ENCODE peak calls at places on chromosomes 1 and 21, in four cellular contexts. H is pancreas, W is H1, M is cerebellar cortex. Q is an unnamed sample.

GRCh38 chr1:58764294-58764978 is 19.4 kb downstream of the JUN start:
- DNase-seq in H (no peak), W (no peak), M (no peak), Q (peak; percentile 85)

GRCh38 chr1:982765-983436 is 1.0 kb upstream of the PERM1 start:
- DNase-seq in H (no peak), W (no peak), M (no peak), Q (no peak)

GRCh38 chr1:1833456-1833855 is 55.2 kb upstream of the NADK start:
- DNase-seq in H (no peak), W (no peak), M (peak; percentile 67), Q (no peak)

GRCh38 chr1:13892671-13893325 is 192.8 kb downstream of the PRDM2 start:
- DNase-seq in H (no peak), W (peak; percentile 63), M (no peak), Q (no peak)

GRCh38 chr1:226064168-226064815 is 1.8 kb downstream of the H3-3A start:
- DNase-seq in H (no peak), W (no peak), M (peak; percentile 23), Q (peak; percentile 23)

GRCh38 chr1:61993331-61993961 is 201.2 kb upstream of the L1TD1 start:
- DNase-seq in H (no peak), W (no peak), M (peak; percentile 50), Q (peak; percentile 81)

GRCh38 chr21:43333301-43334062 is 93.4 kb downstream of the SIK1 start:
- DNase-seq in H (peak; percentile 52), W (no peak), M (peak; percentile 44), Q (peak; percentile 84)

GRCh38 chr21:43921979-43922945 is 57.2 kb downstream of the AGPAT3 start:
- DNase-seq in H (no peak), W (no peak), M (no peak), Q (no peak)

GRCh38 chr1:155307247-155307740 is 1.4 kb upstream of the FDPS start:
- DNase-seq in H (no peak), W (no peak), M (peak; percentile 61), Q (peak; percentile 20)

GRCh38 chr1:36128126-36128904 is 3.3 kb upstream of the COL8A2 start:
- DNase-seq in H (no peak), W (no peak), M (no peak), Q (peak; percentile 71)

GRCh38 chr1:47765236-47765635 is 231.9 kb downstream of the TRABD2B start:
- DNase-seq in H (no peak), W (no peak), M (no peak), Q (no peak)

GRCh38 chr1:172399369-172400072 is 21.0 kb upstream of the C1orf105 start:
- DNase-seq in H (no peak), W (no peak), M (peak; percentile 87), Q (peak; percentile 95)

GRCh38 chr1:67148516-67149178 is 13.9 kb upstream of the C1orf141 start:
- DNase-seq in H (no peak), W (no peak), M (no peak), Q (no peak)

GRCh38 chr1:43545686-43546387 is 15.2 kb downstream of the PTPRF start:
- DNase-seq in H (peak; percentile 99), W (peak; percentile 97), M (no peak), Q (no peak)

GRCh38 chr1:6972390-6972789 is 187.1 kb downstream of the CAMTA1 start:
- DNase-seq in H (no peak), W (no peak), M (no peak), Q (no peak)

GRCh38 chr21:42624095-42624830 is 29.2 kb upstream of the PDE9A start:
- DNase-seq in H (no peak), W (no peak), M (no peak), Q (no peak)

GRCh38 chr1:86703696-86704455 is 500 bp upstream of the SH3GLB1 start:
- DNase-seq in H (no peak), W (no peak), M (peak; percentile 75), Q (no peak)

GRCh38 chr1:93662481-93663190 is 19.0 kb downstream of the BCAR3 start:
- DNase-seq in H (no peak), W (no peak), M (no peak), Q (no peak)

GRCh38 chr1:153506831-153507413 is 28.9 kb downstream of the S100A6 start:
- DNase-seq in H (peak; percentile 56), W (no peak), M (no peak), Q (peak; percentile 82)

GRCh38 chr1:76337777-76338176 is 263.2 kb downstream of the ST6GALNAC3 start:
- DNase-seq in H (no peak), W (no peak), M (no peak), Q (no peak)

GRCh38 chr1:94843430-94843829 is 23.3 kb downstream of the SLC44A3 start:
- DNase-seq in H (no peak), W (no peak), M (no peak), Q (no peak)

GRCh38 chr21:45998276-45998701 is 16.7 kb downstream of the COL6A1 start:
- DNase-seq in H (no peak), W (no peak), M (no peak), Q (no peak)

GRCh38 chr1:32761253-32761877 is 55.8 kb downstream of the YARS1 start:
- DNase-seq in H (peak; percentile 88), W (peak; percentile 54), M (no peak), Q (peak; percentile 57)

GRCh38 chr1:42145190-42145716 is 8.0 kb upstream of the GUCA2B start:
- DNase-seq in H (no peak), W (peak; percentile 33), M (no peak), Q (no peak)

GRCh38 chr1:97920275-97920831 is 481 bp downstream of the DPYD start:
- DNase-seq in H (no peak), W (no peak), M (no peak), Q (peak; percentile 40)

GRCh38 chr1:164785841-164786534 is 227.0 kb downstream of the PBX1 start:
- DNase-seq in H (no peak), W (no peak), M (peak; percentile 63), Q (no peak)

GRCh38 chr1:204446413-204447111 is 34.9 kb upstream of the PPP1R15B start:
- DNase-seq in H (peak; percentile 77), W (peak; percentile 95), M (peak; percentile 33), Q (peak; percentile 41)

GRCh38 chr1:17098440-17099317 is 20.6 kb downstream of the PADI2 start:
- DNase-seq in H (no peak), W (no peak), M (peak; percentile 74), Q (no peak)

GRCh38 chr1:222926566-222926965 is 111.7 kb downstream of the DISP1 start:
- DNase-seq in H (no peak), W (no peak), M (no peak), Q (peak; percentile 73)

GRCh38 chr1:54051936-54052469 is 1.0 kb downstream of the TMEM59 start:
- DNase-seq in H (no peak), W (no peak), M (no peak), Q (peak; percentile 14)

GRCh38 chr1:167789501-167789900 is 67.7 kb downstream of the MPZL1 start:
- DNase-seq in H (no peak), W (no peak), M (no peak), Q (no peak)

GRCh38 chr1:38648417-38648816 is 211.2 kb downstream of the RRAGC start:
- DNase-seq in H (no peak), W (no peak), M (no peak), Q (no peak)

GRCh38 chr1:22452401-22452963 is 831 bp downstream of the ZBTB40 start:
- DNase-seq in H (no peak), W (no peak), M (peak; percentile 72), Q (peak; percentile 65)

GRCh38 chr1:64172458-64172983 is 30.9 kb upstream of the UBE2U start:
- DNase-seq in H (no peak), W (no peak), M (no peak), Q (peak; percentile 40)

Q was measured in astrocyte of the spinal cord.